ENCODE peak calls at places on chromosomes 5 and 9, in five cellular contexts. V is T-helper 2 cell, N is SK-N-SH, A is mesenteric fat pad, M is NCI-H1092. S is an unnamed sample.

GRCh38 chr5:17228833-17229291 is 11.4 kb downstream of the BASP1 start:
- DNase-seq in M (no peak), A (no peak), V (peak; percentile 47), N (no peak), S (no peak)

GRCh38 chr9:21616082-21616778 is 134.1 kb upstream of the IFNE start:
- DNase-seq in M (no peak), N (no peak), V (no peak), A (no peak), S (no peak)

GRCh38 chr5:102826629-102827028 is 71.5 kb downstream of the PAM start:
- DNase-seq in V (no peak), A (no peak), N (no peak), M (no peak), S (no peak)

GRCh38 chr5:151123897-151124751 is 33.5 kb downstream of the ANXA6 start:
- DNase-seq in V (no peak), N (no peak), A (no peak), M (peak; percentile 45), S (no peak)

GRCh38 chr5:145294321-145294720 is 540.8 kb downstream of the PRELID2 start:
- DNase-seq in A (no peak), V (no peak), N (no peak), M (no peak), S (no peak)

GRCh38 chr9:91643474-91644102 is 220.0 kb upstream of the NFIL3 start:
- DNase-seq in M (no peak), A (no peak), N (no peak), V (no peak), S (no peak)

GRCh38 chr5:167916261-167916660 is 375.2 kb upstream of the WWC1 start:
- DNase-seq in A (no peak), V (no peak), M (no peak), N (no peak), S (peak; percentile 54)

GRCh38 chr5:59158165-59158564 is 575.3 kb downstream of the RAB3C start:
- DNase-seq in V (no peak), M (no peak), N (no peak), A (no peak), S (no peak)

GRCh38 chr9:7376838-7377237 is 422.7 kb downstream of the DMAC1 start:
- DNase-seq in M (no peak), A (no peak), N (no peak), V (no peak), S (no peak)

GRCh38 chr5:139655727-139656271 is 7.7 kb downstream of the CXXC5 start:
- DNase-seq in M (no peak), V (no peak), A (no peak), N (peak; percentile 54), S (no peak)

GRCh38 chr5:133387091-133387490 is 225.2 kb downstream of the FSTL4 start:
- DNase-seq in M (no peak), V (no peak), N (no peak), A (peak; percentile 64), S (no peak)

GRCh38 chr5:62260510-62260909 is 45.5 kb upstream of the KIF2A start:
- DNase-seq in A (no peak), N (no peak), M (no peak), V (no peak), S (no peak)

GRCh38 chr5:1394881-1395860 is 50.1 kb downstream of the SLC6A3 start:
- DNase-seq in M (no peak), A (no peak), N (no peak), V (no peak), S (no peak)

GRCh38 chr9:76817489-76817888 is 53.3 kb downstream of the PCA3 start:
- DNase-seq in N (no peak), M (no peak), A (no peak), V (no peak), S (no peak)

GRCh38 chr9:133491656-133491925 is 12.7 kb upstream of the SLC2A6 start:
- DNase-seq in A (no peak), V (no peak), N (peak; percentile 15), M (no peak), S (no peak)

S was measured in Caco-2.